ENCODE peak calls at places on chromosomes 13 and 19, in six cellular contexts. T is psoas muscle, P is A549, F is mesothelial cell of epicardium, E is LNCaP clone FGC, G is neural progenitor cell. I is an unnamed sample.

GRCh38 chr13:73933795-73934194 is 200.4 kb downstream of the KLF12 start:
- DNase-seq in E (no peak), G (no peak), T (no peak), F (no peak), P (no peak), I (no peak)

GRCh38 chr13:22945321-22946226 is 235.2 kb upstream of the SGCG start:
- DNase-seq in F (no peak), P (no peak), T (no peak), G (no peak), E (peak), I (no peak)

GRCh38 chr19:3275068-3275582 is 50.7 kb downstream of the CELF5 start:
- DNase-seq in P (peak), E (no peak), T (no peak), G (peak), F (no peak), I (peak)

GRCh38 chr13:75946746-75947397 is 310.7 kb downstream of the LMO7 start:
- DNase-seq in P (no peak), F (no peak), E (no peak), G (no peak), T (no peak), I (no peak)

GRCh38 chr19:1445932-1446712 is 3.8 kb upstream of the APC2 start:
- DNase-seq in T (no peak), F (peak), P (peak), G (peak), E (no peak), I (peak)

GRCh38 chr13:110341445-110342247 is 34.6 kb downstream of the COL4A2 start:
- DNase-seq in F (no peak), G (no peak), E (no peak), P (no peak), T (no peak), I (no peak)

GRCh38 chr13:32537580-32538233 is 888 bp downstream of the N4BP2L2 start:
- DNase-seq in E (no peak), P (no peak), T (peak), F (peak), G (no peak), I (peak)

GRCh38 chr13:29767006-29767405 is 83.4 kb downstream of the UBL3 start:
- DNase-seq in E (no peak), G (no peak), P (no peak), T (no peak), F (no peak), I (no peak)

GRCh38 chr13:50892162-50892944 is 17.2 kb upstream of the RNASEH2B start:
- DNase-seq in T (no peak), F (no peak), P (no peak), G (no peak), E (no peak), I (no peak)

GRCh38 chr13:113663934-113664333 is 3.1 kb upstream of the GRK1 start:
- DNase-seq in F (peak), G (no peak), P (no peak), E (no peak), T (no peak), I (no peak)

GRCh38 chr19:16012552-16012951 is 63.7 kb upstream of the TPM4 start:
- DNase-seq in P (no peak), F (no peak), T (no peak), E (no peak), G (no peak), I (no peak)

GRCh38 chr19:14383898-14384669 is 2.8 kb downstream of the ADGRE5 start:
- DNase-seq in E (no peak), T (peak), G (no peak), F (no peak), P (no peak), I (peak)

GRCh38 chr19:46404039-46404883 is 9.1 kb downstream of the CCDC8 start:
- DNase-seq in G (peak), T (peak), F (no peak), E (no peak), P (peak), I (peak)

GRCh38 chr19:42547927-42548326 is 19.6 kb upstream of the CEACAM1 start:
- DNase-seq in F (no peak), T (no peak), P (no peak), G (no peak), E (no peak), I (no peak)

GRCh38 chr19:30856376-30856775 is 484.2 kb downstream of the ZNF536 start:
- DNase-seq in P (no peak), E (no peak), T (no peak), G (no peak), F (no peak), I (no peak)

DNA sequence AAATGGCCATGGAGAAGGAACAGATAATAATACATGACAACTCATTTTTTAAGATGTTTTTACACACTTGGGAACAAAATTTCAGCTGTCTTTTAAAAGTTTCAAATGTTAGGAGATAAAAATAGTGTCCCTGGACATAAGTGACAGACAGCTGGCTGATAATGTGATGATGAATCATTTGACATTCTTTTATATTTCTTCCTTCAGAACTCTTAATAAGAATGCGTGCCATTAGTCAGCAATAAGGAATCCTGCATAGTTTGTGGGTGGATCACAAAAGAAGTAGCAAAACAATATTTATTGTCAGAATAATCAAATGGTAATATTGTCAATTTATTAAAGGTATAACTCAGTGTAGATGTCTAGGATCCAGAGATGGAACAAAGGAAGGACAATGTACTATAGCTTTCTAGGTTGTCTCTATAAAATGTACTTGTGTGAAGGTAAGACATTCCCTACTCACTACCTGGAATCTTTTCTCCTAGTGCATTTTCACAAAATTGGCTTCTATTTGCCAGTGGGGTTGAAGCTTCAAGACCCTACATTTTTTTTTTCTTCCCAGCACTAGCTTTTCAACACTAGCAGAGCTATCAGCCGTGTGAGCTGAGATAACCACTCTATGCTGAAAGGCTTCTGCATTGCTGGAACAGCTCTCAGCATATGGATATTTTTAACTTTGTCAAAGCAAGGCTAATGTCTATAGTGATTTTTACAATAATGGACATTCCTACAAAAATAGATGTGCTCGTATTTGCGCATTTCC is 175.6 kb upstream of the SLITRK6 start:
- DNase-seq in E (no peak), P (no peak), G (no peak), F (no peak), T (no peak), I (no peak)
- TF ChIP-seq CTCF in E (no peak), P (no peak), G (no peak), F (no peak), T (no peak), I (no peak)

GRCh38 chr19:5354403-5354802 is 13.8 kb upstream of the PTPRS start:
- DNase-seq in E (no peak), T (no peak), G (peak), P (no peak), F (no peak), I (peak)
- TF ChIP-seq CTCF in E (peak), T (no peak), G (peak), P (no peak), F (no peak), I (no peak)

GRCh38 chr19:6772028-6772865 is at the start of gene VAV1:
- DNase-seq in T (peak), E (no peak), P (no peak), G (no peak), F (no peak), I (no peak)
- TF ChIP-seq CTCF in T (no peak), E (no peak), P (no peak), G (no peak), F (no peak), I (no peak)

GRCh38 chr13:97849305-97849704 is 104.2 kb upstream of the IPO5 start:
- DNase-seq in F (no peak), P (peak), T (no peak), G (peak), E (no peak), I (no peak)
- TF ChIP-seq CTCF in F (no peak), P (peak), T (no peak), G (peak), E (peak), I (no peak)

DNA sequence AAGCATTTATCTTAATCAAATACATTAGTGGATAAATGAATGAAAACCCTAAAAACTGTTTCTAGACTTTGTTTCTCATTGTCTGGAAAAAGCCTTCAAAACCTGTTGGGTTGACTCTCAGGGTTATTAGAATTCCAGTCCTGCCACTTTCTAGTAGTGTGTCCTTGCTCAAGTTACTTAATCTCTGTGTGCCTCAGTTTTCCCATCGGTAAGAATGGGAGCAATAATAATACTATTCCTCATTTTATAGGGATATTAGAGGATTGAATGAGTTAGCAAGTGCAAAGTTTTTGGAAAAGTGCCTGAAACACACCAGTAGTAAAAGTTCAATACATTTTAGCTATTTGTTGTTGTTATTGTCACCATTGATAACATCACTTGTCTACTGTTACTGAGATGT is 2.9 kb downstream of the URAD start:
- DNase-seq in P (no peak), E (no peak), G (no peak), F (no peak), T (no peak), I (no peak)
- TF ChIP-seq CTCF in P (no peak), E (no peak), G (no peak), F (no peak), T (no peak), I (no peak)

I was measured in Calu3.